ENCODE peak calls at places on chromosomes 6 and 20, in five cellular contexts. O is endothelial cell, V is naive B cell, A is T follicular helper cell, Q is cerebellum. F is an unnamed sample.

GRCh38 chr6:42450314-42451145 is 1.2 kb downstream of the TRERF1 start:
- DNase-seq in O (no peak), V (no peak), A (no peak), Q (peak; percentile 32), F (no peak)

GRCh38 chr20:16804793-16805187 is 56.6 kb downstream of the OTOR start:
- DNase-seq in O (no peak), V (no peak), A (no peak), Q (no peak), F (no peak)

GRCh38 chr6:46090115-46091079 is 39.4 kb upstream of the ENPP4 start:
- DNase-seq in O (peak; percentile 53), V (peak; percentile 33), A (peak; percentile 6), Q (peak; percentile 67), F (no peak)

GRCh38 chr20:31811796-31812728 is 7.1 kb upstream of the MYLK2 start:
- DNase-seq in O (no peak), V (no peak), A (no peak), Q (no peak), F (no peak)

GRCh38 chr20:6828794-6829423 is 61.4 kb downstream of the BMP2 start:
- DNase-seq in O (peak; percentile 73), V (peak; percentile 9), A (no peak), Q (peak; percentile 3), F (no peak)

GRCh38 chr6:143965503-143966171 is 42.4 kb downstream of the PLAGL1 start:
- DNase-seq in O (no peak), V (no peak), A (no peak), Q (no peak), F (no peak)

GRCh38 chr6:100152201-100152600 is 158.2 kb upstream of the MCHR2 start:
- DNase-seq in O (no peak), V (no peak), A (no peak), Q (no peak), F (no peak)

GRCh38 chr6:1872649-1873131 is 263.0 kb downstream of the FOXC1 start:
- DNase-seq in O (no peak), V (no peak), A (no peak), Q (no peak), F (no peak)

GRCh38 chr6:45827952-45828530 is 187.6 kb downstream of the CLIC5 start:
- DNase-seq in O (no peak), V (no peak), A (no peak), Q (no peak), F (no peak)

GRCh38 chr6:47478233-47479155 is 905 bp downstream of the CD2AP start:
- DNase-seq in O (peak; percentile 49), V (peak; percentile 19), A (no peak), Q (no peak), F (no peak)